ENCODE peak calls at places on chromosomes 11 and 22, in eight cellular contexts. T is T-helper 17 cell, E is AG20443, Q is tibial nerve, Z is HFFc6, O is heart left ventricle, L is GM03348, U is NCI-H510A treated with DMSO at 0.1 percent for 48 hours. A is an unnamed sample.

GRCh38 chr11:132685174-132685611 is 847.1 kb downstream of the OPCML start:
- DNase-seq in T (no peak), E (peak), Q (no peak), Z (peak), O (no peak), L (peak), U (no peak), A (no peak)

GRCh38 chr11:102384419-102385052 is 37.5 kb downstream of the BIRC2 start:
- DNase-seq in T (no peak), E (no peak), Q (no peak), Z (no peak), O (peak), L (no peak), U (no peak), A (no peak)

GRCh38 chr11:63869686-63870085 is 30.8 kb downstream of the MARK2 start:
- DNase-seq in T (peak), E (no peak), Q (no peak), Z (no peak), O (no peak), L (no peak), U (no peak), A (peak)

GRCh38 chr22:25939384-25939783 is 197.4 kb downstream of the MYO18B start:
- DNase-seq in T (no peak), E (no peak), Q (no peak), Z (no peak), O (no peak), L (no peak), U (no peak), A (no peak)

GRCh38 chr22:44916281-44917231 is 93.2 kb downstream of the PHF21B start:
- DNase-seq in T (no peak), E (no peak), Q (no peak), Z (no peak), O (no peak), L (no peak), U (no peak), A (no peak)

GRCh38 chr11:118002541-118003019 is 16.4 kb downstream of the IL10RA start:
- DNase-seq in T (no peak), E (no peak), Q (no peak), Z (no peak), O (peak), L (no peak), U (no peak), A (no peak)

GRCh38 chr11:15650105-15650938 is 535.6 kb downstream of the INSC start:
- DNase-seq in T (peak), E (peak), Q (peak), Z (peak), O (peak), L (peak), U (peak), A (peak)

GRCh38 chr22:46239261-46240048 is 10.6 kb downstream of the CDPF1 start:
- DNase-seq in T (no peak), E (no peak), Q (no peak), Z (no peak), O (no peak), L (no peak), U (no peak), A (peak)

GRCh38 chr22:37262346-37262745 is 18.3 kb upstream of the RAC2 start:
- DNase-seq in T (no peak), E (no peak), Q (no peak), Z (no peak), O (no peak), L (no peak), U (no peak), A (no peak)

GRCh38 chr22:45537734-45538181 is 35.1 kb downstream of the FBLN1 start:
- DNase-seq in T (no peak), E (peak), Q (peak), Z (peak), O (no peak), L (peak), U (no peak), A (no peak)

GRCh38 chr11:44466531-44467179 is 98.8 kb upstream of the CD82 start:
- DNase-seq in T (no peak), E (no peak), Q (no peak), Z (no peak), O (no peak), L (no peak), U (no peak), A (no peak)

GRCh38 chr11:45209904-45210699 is 63.7 kb downstream of the PRDM11 start:
- DNase-seq in T (no peak), E (peak), Q (peak), Z (no peak), O (peak), L (peak), U (peak), A (no peak)

GRCh38 chr22:40009231-40009769 is 14.5 kb downstream of the FAM83F start:
- DNase-seq in T (no peak), E (no peak), Q (no peak), Z (no peak), O (no peak), L (no peak), U (peak), A (no peak)

GRCh38 chr11:68935516-68936357 is 32.0 kb downstream of the IGHMBP2 start:
- DNase-seq in T (no peak), E (no peak), Q (no peak), Z (no peak), O (no peak), L (no peak), U (no peak), A (no peak)

GRCh38 chr11:2444301-2445106 is at the start of the genes KCNQ1 and TRPM5:
- DNase-seq in T (peak), E (no peak), Q (no peak), Z (no peak), O (peak), L (no peak), U (no peak), A (peak)

GRCh38 chr11:16791494-16791961 is 53.1 kb downstream of the C11orf58 start:
- DNase-seq in T (no peak), E (peak), Q (peak), Z (peak), O (no peak), L (peak), U (no peak), A (no peak)

GRCh38 chr11:107385361-107385982 is 72.2 kb downstream of the CWF19L2 start:
- DNase-seq in T (no peak), E (peak), Q (no peak), Z (peak), O (no peak), L (peak), U (no peak), A (no peak)

A was measured in stimulated activated naive CD4-positive, alpha-beta T cell.